ENCODE peak calls at places on chromosomes 11 and 22, in six cellular contexts. B, L, G, T, P and A are unnamed samples.
A peak's percentile ranks its signal among the peaks of the same experiment; 100 is the strongest.

GRCh38 chr22:49996192-49996531 is 16.4 kb downstream of the IL17REL start:
- DNase-seq in B (no peak), L (no peak), G (no peak), T (no peak), P (no peak), A (no peak)

GRCh38 chr22:32880061-32880460 is 78.6 kb downstream of the TIMP3 start:
- DNase-seq in B (no peak), L (no peak), G (no peak), T (no peak), P (no peak), A (peak; percentile 76)

GRCh38 chr22:38696606-38697005 is 4.1 kb downstream of the JOSD1 start:
- DNase-seq in B (peak; percentile 20), L (no peak), G (peak; percentile 55), T (peak; percentile 81), P (no peak), A (peak; percentile 93)

GRCh38 chr11:33045551-33046255 is 6.3 kb downstream of the TCP11L1 start:
- DNase-seq in B (no peak), L (no peak), G (no peak), T (no peak), P (no peak), A (peak; percentile 72)

GRCh38 chr11:118881130-118881717 is 2.5 kb upstream of the CXCR5 start:
- DNase-seq in B (no peak), L (no peak), G (no peak), T (no peak), P (no peak), A (no peak)

GRCh38 chr11:95101935-95102334 is 12.3 kb downstream of the ENDOD1 start:
- DNase-seq in B (no peak), L (no peak), G (no peak), T (no peak), P (no peak), A (no peak)

GRCh38 chr11:8018742-8019631 is 31.9 kb downstream of the EIF3F start:
- DNase-seq in B (peak; percentile 64), L (peak; percentile 53), G (no peak), T (peak; percentile 63), P (no peak), A (peak; percentile 67)

GRCh38 chr11:7858001-7858400 is 61.3 kb upstream of the OR5P2 start:
- DNase-seq in B (no peak), L (no peak), G (no peak), T (no peak), P (no peak), A (no peak)

GRCh38 chr11:16615480-16615879 is 123.0 kb upstream of the C11orf58 start:
- DNase-seq in B (no peak), L (no peak), G (no peak), T (no peak), P (no peak), A (no peak)

GRCh38 chr11:35077709-35078695 is 61.0 kb upstream of the CD44 start:
- DNase-seq in B (no peak), L (peak; percentile 87), G (no peak), T (peak; percentile 63), P (no peak), A (peak; percentile 56)

GRCh38 chr11:76691655-76692054 is 21.1 kb upstream of the LRRC32 start:
- DNase-seq in B (no peak), L (no peak), G (no peak), T (no peak), P (no peak), A (no peak)

GRCh38 chr22:24284747-24285203 is 14.1 kb downstream of the SPECC1L start:
- DNase-seq in B (no peak), L (no peak), G (no peak), T (no peak), P (no peak), A (peak; percentile 25)

GRCh38 chr22:28885939-28886338 is 2.6 kb downstream of the ZNRF3 start:
- DNase-seq in B (no peak), L (no peak), G (no peak), T (peak; percentile 26), P (no peak), A (no peak)

GRCh38 chr11:22338465-22338810 is 257 bp downstream of the SLC17A6 start:
- DNase-seq in B (no peak), L (no peak), G (no peak), T (no peak), P (no peak), A (no peak)

GRCh38 chr11:10633261-10633660 is 60.3 kb downstream of the IRAG1 start:
- DNase-seq in B (no peak), L (no peak), G (no peak), T (no peak), P (no peak), A (no peak)

GRCh38 chr11:83609181-83609580 is 323.0 kb upstream of the CCDC90B start:
- DNase-seq in B (no peak), L (no peak), G (no peak), T (no peak), P (no peak), A (no peak)

GRCh38 chr11:611001-611996 is 4.5 kb downstream of the IRF7 start:
- DNase-seq in B (no peak), L (no peak), G (no peak), T (no peak), P (no peak), A (no peak)

GRCh38 chr22:46220921-46221320 is 29.2 kb downstream of the CDPF1 start:
- DNase-seq in B (no peak), L (peak; percentile 41), G (no peak), T (no peak), P (no peak), A (no peak)

GRCh38 chr11:84212467-84213390 is 926.6 kb upstream of the CCDC90B start:
- DNase-seq in B (no peak), L (no peak), G (no peak), T (no peak), P (no peak), A (no peak)

GRCh38 chr11:128409476-128409875 is 177.9 kb downstream of the ETS1 start:
- DNase-seq in B (no peak), L (no peak), G (no peak), T (peak; percentile 66), P (no peak), A (peak; percentile 89)

GRCh38 chr11:6655790-6656580 is at the start of gene DCHS1:
- DNase-seq in B (no peak), L (no peak), G (no peak), T (no peak), P (peak; percentile 83), A (no peak)

GRCh38 chr11:6653055-6653454 is 2.6 kb downstream of the DCHS1 start:
- DNase-seq in B (no peak), L (no peak), G (no peak), T (no peak), P (no peak), A (no peak)

GRCh38 chr11:6653656-6654055 is 2.0 kb downstream of the DCHS1 start:
- DNase-seq in B (no peak), L (no peak), G (no peak), T (no peak), P (no peak), A (no peak)

GRCh38 chr11:6655020-6655789 is 404 bp downstream of the DCHS1 start:
- DNase-seq in B (no peak), L (no peak), G (no peak), T (no peak), P (no peak), A (no peak)

DNA sequence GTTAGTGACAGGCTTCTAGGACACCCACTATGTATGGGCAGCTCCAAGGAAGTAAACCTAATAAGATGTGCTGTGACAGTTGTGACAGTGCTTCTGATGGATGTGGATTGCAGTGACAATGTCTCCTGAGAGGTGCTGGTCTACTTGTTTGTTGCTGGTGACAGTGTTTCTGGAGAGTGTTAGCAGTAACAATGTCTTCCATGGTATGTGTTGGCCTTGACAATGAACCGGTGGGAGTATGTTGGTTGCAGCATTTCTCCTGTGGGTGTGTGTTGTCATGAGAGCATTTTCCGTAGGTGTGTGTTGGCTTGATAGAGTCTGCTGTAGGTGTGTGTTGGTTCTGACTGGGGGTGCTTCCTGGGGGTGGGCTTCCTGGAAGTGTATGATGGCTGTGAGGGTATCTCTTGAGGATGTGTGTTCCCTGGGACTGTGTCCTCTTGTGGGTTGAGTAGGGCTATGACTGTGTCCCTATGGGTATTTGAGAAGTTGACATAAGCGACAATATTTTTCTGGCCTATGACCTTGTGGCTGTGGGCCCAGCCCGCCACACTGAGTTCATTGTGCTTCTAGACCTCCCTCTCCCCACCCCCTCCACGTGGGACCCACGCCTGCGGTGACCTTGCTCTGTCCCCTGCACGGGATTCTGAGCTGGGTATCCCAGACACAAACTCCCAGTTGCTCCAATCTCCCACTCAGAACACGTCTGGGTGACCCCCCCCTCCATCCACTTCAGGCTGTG is 1.2 kb downstream of the DCHS1 start:
- DNase-seq in B (no peak), L (no peak), G (no peak), T (no peak), P (no peak), A (no peak)
- H3K4me3 ChIP-seq in B (peak overlapping the region; percentile 85), L (no peak overlapping the region), G (peak overlapping the region; percentile 44), T (peak overlapping the region; percentile 52), P (no peak overlapping the region), A (no peak overlapping the region)

GRCh38 chr22:26589845-26590524 is at the start of gene TPST2:
- DNase-seq in B (peak; percentile 75), L (peak; percentile 90), G (no peak), T (peak; percentile 77), P (peak; percentile 93), A (peak; percentile 56)
- TF ChIP-seq CTCF in B (no peak), L (no peak), G (no peak), T (no peak), P (no peak), A (no peak)

GRCh38 chr11:13033760-13034533 is 24.8 kb downstream of the RASSF10 start:
- DNase-seq in B (no peak), L (no peak), G (no peak), T (no peak), P (no peak), A (no peak)
- H3K4me3 ChIP-seq in B (no peak overlapping the region), L (no peak overlapping the region), G (no peak overlapping the region), T (no peak overlapping the region), P (no peak overlapping the region), A (no peak overlapping the region)

GRCh38 chr11:58068640-58069039 is 37.9 kb downstream of the OR6Q1 start:
- DNase-seq in B (no peak), L (no peak), G (no peak), T (no peak), P (peak; percentile 13), A (no peak)
- TF ChIP-seq CTCF in B (no peak), L (no peak), G (no peak), T (no peak), P (peak; percentile 26), A (no peak)